ENCODE peak calls at places on chromosomes 13 and 19, in seven cellular contexts. One of them, this sample, is unnamed.

GRCh38 chr19:30719189-30719990 is 347.2 kb downstream of the ZNF536 start:
- DNase-seq in cerebellum: peak
- DNase-seq in activated T-helper 1 cell treated with anti-CD3 and anti-CD28 coated beads, Interleukin-12 subunit alpha, Interleukin-12 subunit beta, Interleukin-2, Interleukin-4 antibody, amounts not matched to agents 30 ng/mL and 10 ng/mL and 1 ng/mL, durations not matched to agents 14 hours and 24 hours and 36 hours: peak
- DNase-seq in COR-L47: no peak
- DNase-seq in NCI-H1105: peak
- DNase-seq in hypothalamus: no peak
- DNase-seq in fibroblast of mammary gland: peak
- DNase-seq in this sample: peak

GRCh38 chr19:6802336-6803035 is 30.0 kb downstream of the VAV1 start:
- DNase-seq in fibroblast of mammary gland: no peak
- DNase-seq in COR-L47: no peak
- DNase-seq in NCI-H1105: no peak
- DNase-seq in cerebellum: no peak
- DNase-seq in activated T-helper 1 cell treated with anti-CD3 and anti-CD28 coated beads, Interleukin-12 subunit alpha, Interleukin-12 subunit beta, Interleukin-2, Interleukin-4 antibody, amounts not matched to agents 30 ng/mL and 10 ng/mL and 1 ng/mL, durations not matched to agents 14 hours and 24 hours and 36 hours: peak
- DNase-seq in hypothalamus: no peak
- DNase-seq in this sample: no peak

GRCh38 chr19:3157096-3157845 is 21.3 kb upstream of the S1PR4 start:
- DNase-seq in hypothalamus: no peak
- DNase-seq in activated T-helper 1 cell treated with anti-CD3 and anti-CD28 coated beads, Interleukin-12 subunit alpha, Interleukin-12 subunit beta, Interleukin-2, Interleukin-4 antibody, amounts not matched to agents 30 ng/mL and 10 ng/mL and 1 ng/mL, durations not matched to agents 14 hours and 24 hours and 36 hours: no peak
- DNase-seq in fibroblast of mammary gland: no peak
- DNase-seq in NCI-H1105: no peak
- DNase-seq in COR-L47: no peak
- DNase-seq in cerebellum: no peak
- DNase-seq in this sample: no peak

GRCh38 chr13:94249512-94249911 is 230.0 kb downstream of the DCT start:
- DNase-seq in cerebellum: no peak
- DNase-seq in activated T-helper 1 cell treated with anti-CD3 and anti-CD28 coated beads, Interleukin-12 subunit alpha, Interleukin-12 subunit beta, Interleukin-2, Interleukin-4 antibody, amounts not matched to agents 30 ng/mL and 10 ng/mL and 1 ng/mL, durations not matched to agents 14 hours and 24 hours and 36 hours: no peak
- DNase-seq in NCI-H1105: no peak
- DNase-seq in COR-L47: peak
- DNase-seq in hypothalamus: no peak
- DNase-seq in fibroblast of mammary gland: peak
- DNase-seq in this sample: peak

GRCh38 chr13:51435002-51435578 is 17.7 kb downstream of the INTS6 start:
- DNase-seq in fibroblast of mammary gland: peak
- DNase-seq in COR-L47: no peak
- DNase-seq in activated T-helper 1 cell treated with anti-CD3 and anti-CD28 coated beads, Interleukin-12 subunit alpha, Interleukin-12 subunit beta, Interleukin-2, Interleukin-4 antibody, amounts not matched to agents 30 ng/mL and 10 ng/mL and 1 ng/mL, durations not matched to agents 14 hours and 24 hours and 36 hours: no peak
- DNase-seq in NCI-H1105: no peak
- DNase-seq in hypothalamus: no peak
- DNase-seq in cerebellum: peak
- DNase-seq in this sample: peak

GRCh38 chr13:107413005-107413404 is 802.3 kb downstream of the LIG4 start:
- DNase-seq in NCI-H1105: no peak
- DNase-seq in fibroblast of mammary gland: no peak
- DNase-seq in activated T-helper 1 cell treated with anti-CD3 and anti-CD28 coated beads, Interleukin-12 subunit alpha, Interleukin-12 subunit beta, Interleukin-2, Interleukin-4 antibody, amounts not matched to agents 30 ng/mL and 10 ng/mL and 1 ng/mL, durations not matched to agents 14 hours and 24 hours and 36 hours: no peak
- DNase-seq in COR-L47: no peak
- DNase-seq in hypothalamus: no peak
- DNase-seq in cerebellum: no peak
- DNase-seq in this sample: no peak

GRCh38 chr13:75359266-75359665 is 122.7 kb downstream of the TBC1D4 start:
- DNase-seq in COR-L47: no peak
- DNase-seq in hypothalamus: no peak
- DNase-seq in NCI-H1105: no peak
- DNase-seq in activated T-helper 1 cell treated with anti-CD3 and anti-CD28 coated beads, Interleukin-12 subunit alpha, Interleukin-12 subunit beta, Interleukin-2, Interleukin-4 antibody, amounts not matched to agents 30 ng/mL and 10 ng/mL and 1 ng/mL, durations not matched to agents 14 hours and 24 hours and 36 hours: no peak
- DNase-seq in fibroblast of mammary gland: peak
- DNase-seq in cerebellum: no peak
- DNase-seq in this sample: peak

GRCh38 chr19:45253396-45254027 is 2.4 kb downstream of the MARK4 start:
- DNase-seq in COR-L47: no peak
- DNase-seq in NCI-H1105: no peak
- DNase-seq in activated T-helper 1 cell treated with anti-CD3 and anti-CD28 coated beads, Interleukin-12 subunit alpha, Interleukin-12 subunit beta, Interleukin-2, Interleukin-4 antibody, amounts not matched to agents 30 ng/mL and 10 ng/mL and 1 ng/mL, durations not matched to agents 14 hours and 24 hours and 36 hours: no peak
- DNase-seq in fibroblast of mammary gland: peak
- DNase-seq in cerebellum: no peak
- DNase-seq in hypothalamus: no peak
- DNase-seq in this sample: peak

GRCh38 chr19:2469102-2469914 is 6.6 kb upstream of the GADD45B start:
- DNase-seq in cerebellum: no peak
- DNase-seq in hypothalamus: no peak
- DNase-seq in NCI-H1105: no peak
- DNase-seq in activated T-helper 1 cell treated with anti-CD3 and anti-CD28 coated beads, Interleukin-12 subunit alpha, Interleukin-12 subunit beta, Interleukin-2, Interleukin-4 antibody, amounts not matched to agents 30 ng/mL and 10 ng/mL and 1 ng/mL, durations not matched to agents 14 hours and 24 hours and 36 hours: no peak
- DNase-seq in fibroblast of mammary gland: peak
- DNase-seq in COR-L47: no peak
- DNase-seq in this sample: peak

GRCh38 chr13:91722267-91722884 is 324.0 kb downstream of the GPC5 start:
- DNase-seq in COR-L47: peak
- DNase-seq in NCI-H1105: no peak
- DNase-seq in activated T-helper 1 cell treated with anti-CD3 and anti-CD28 coated beads, Interleukin-12 subunit alpha, Interleukin-12 subunit beta, Interleukin-2, Interleukin-4 antibody, amounts not matched to agents 30 ng/mL and 10 ng/mL and 1 ng/mL, durations not matched to agents 14 hours and 24 hours and 36 hours: no peak
- DNase-seq in cerebellum: no peak
- DNase-seq in fibroblast of mammary gland: peak
- DNase-seq in hypothalamus: no peak
- DNase-seq in this sample: peak

GRCh38 chr19:46226438-46226973 is 3.0 kb upstream of the IGFL1 start:
- DNase-seq in NCI-H1105: no peak
- DNase-seq in hypothalamus: no peak
- DNase-seq in activated T-helper 1 cell treated with anti-CD3 and anti-CD28 coated beads, Interleukin-12 subunit alpha, Interleukin-12 subunit beta, Interleukin-2, Interleukin-4 antibody, amounts not matched to agents 30 ng/mL and 10 ng/mL and 1 ng/mL, durations not matched to agents 14 hours and 24 hours and 36 hours: no peak
- DNase-seq in fibroblast of mammary gland: no peak
- DNase-seq in COR-L47: no peak
- DNase-seq in cerebellum: no peak
- DNase-seq in this sample: no peak

GRCh38 chr19:17049711-17050280 is 23.2 kb upstream of the CPAMD8 start:
- DNase-seq in fibroblast of mammary gland: peak
- DNase-seq in activated T-helper 1 cell treated with anti-CD3 and anti-CD28 coated beads, Interleukin-12 subunit alpha, Interleukin-12 subunit beta, Interleukin-2, Interleukin-4 antibody, amounts not matched to agents 30 ng/mL and 10 ng/mL and 1 ng/mL, durations not matched to agents 14 hours and 24 hours and 36 hours: no peak
- DNase-seq in cerebellum: no peak
- DNase-seq in hypothalamus: no peak
- DNase-seq in NCI-H1105: no peak
- DNase-seq in COR-L47: no peak
- DNase-seq in this sample: peak

GRCh38 chr19:8592231-8593009 is 15.2 kb upstream of the MYO1F start:
- DNase-seq in NCI-H1105: no peak
- DNase-seq in activated T-helper 1 cell treated with anti-CD3 and anti-CD28 coated beads, Interleukin-12 subunit alpha, Interleukin-12 subunit beta, Interleukin-2, Interleukin-4 antibody, amounts not matched to agents 30 ng/mL and 10 ng/mL and 1 ng/mL, durations not matched to agents 14 hours and 24 hours and 36 hours: peak
- DNase-seq in COR-L47: no peak
- DNase-seq in fibroblast of mammary gland: peak
- DNase-seq in hypothalamus: peak
- DNase-seq in cerebellum: peak
- DNase-seq in this sample: peak

GRCh38 chr13:26914624-26915023 is 154.0 kb upstream of the GPR12 start:
- DNase-seq in cerebellum: no peak
- DNase-seq in NCI-H1105: peak
- DNase-seq in hypothalamus: no peak
- DNase-seq in COR-L47: no peak
- DNase-seq in fibroblast of mammary gland: no peak
- DNase-seq in activated T-helper 1 cell treated with anti-CD3 and anti-CD28 coated beads, Interleukin-12 subunit alpha, Interleukin-12 subunit beta, Interleukin-2, Interleukin-4 antibody, amounts not matched to agents 30 ng/mL and 10 ng/mL and 1 ng/mL, durations not matched to agents 14 hours and 24 hours and 36 hours: no peak
- DNase-seq in this sample: peak

GRCh38 chr19:51965583-51965982 is 21.1 kb downstream of the ZNF350 start:
- DNase-seq in NCI-H1105: no peak
- DNase-seq in COR-L47: no peak
- DNase-seq in activated T-helper 1 cell treated with anti-CD3 and anti-CD28 coated beads, Interleukin-12 subunit alpha, Interleukin-12 subunit beta, Interleukin-2, Interleukin-4 antibody, amounts not matched to agents 30 ng/mL and 10 ng/mL and 1 ng/mL, durations not matched to agents 14 hours and 24 hours and 36 hours: no peak
- DNase-seq in fibroblast of mammary gland: no peak
- DNase-seq in hypothalamus: no peak
- DNase-seq in cerebellum: no peak
- DNase-seq in this sample: no peak

GRCh38 chr13:20391597-20392452 is 133.8 kb downstream of the CRYL1 start:
- DNase-seq in activated T-helper 1 cell treated with anti-CD3 and anti-CD28 coated beads, Interleukin-12 subunit alpha, Interleukin-12 subunit beta, Interleukin-2, Interleukin-4 antibody, amounts not matched to agents 30 ng/mL and 10 ng/mL and 1 ng/mL, durations not matched to agents 14 hours and 24 hours and 36 hours: no peak
- DNase-seq in cerebellum: no peak
- DNase-seq in hypothalamus: no peak
- DNase-seq in NCI-H1105: no peak
- DNase-seq in fibroblast of mammary gland: no peak
- DNase-seq in COR-L47: no peak
- DNase-seq in this sample: no peak

GRCh38 chr19:55391191-55391670 is 5.5 kb downstream of the RPL28 start:
- DNase-seq in COR-L47: no peak
- DNase-seq in NCI-H1105: no peak
- DNase-seq in activated T-helper 1 cell treated with anti-CD3 and anti-CD28 coated beads, Interleukin-12 subunit alpha, Interleukin-12 subunit beta, Interleukin-2, Interleukin-4 antibody, amounts not matched to agents 30 ng/mL and 10 ng/mL and 1 ng/mL, durations not matched to agents 14 hours and 24 hours and 36 hours: no peak
- DNase-seq in fibroblast of mammary gland: peak
- DNase-seq in cerebellum: no peak
- DNase-seq in hypothalamus: no peak
- DNase-seq in this sample: no peak

GRCh38 chr13:24911135-24911524 is 147.2 kb downstream of the RNF17 start:
- DNase-seq in COR-L47: no peak
- DNase-seq in NCI-H1105: no peak
- DNase-seq in fibroblast of mammary gland: peak
- DNase-seq in hypothalamus: no peak
- DNase-seq in activated T-helper 1 cell treated with anti-CD3 and anti-CD28 coated beads, Interleukin-12 subunit alpha, Interleukin-12 subunit beta, Interleukin-2, Interleukin-4 antibody, amounts not matched to agents 30 ng/mL and 10 ng/mL and 1 ng/mL, durations not matched to agents 14 hours and 24 hours and 36 hours: no peak
- DNase-seq in cerebellum: no peak
- DNase-seq in this sample: peak

GRCh38 chr13:59671853-59672252 is 491.9 kb downstream of the DIAPH3 start:
- DNase-seq in COR-L47: no peak
- DNase-seq in fibroblast of mammary gland: no peak
- DNase-seq in cerebellum: no peak
- DNase-seq in activated T-helper 1 cell treated with anti-CD3 and anti-CD28 coated beads, Interleukin-12 subunit alpha, Interleukin-12 subunit beta, Interleukin-2, Interleukin-4 antibody, amounts not matched to agents 30 ng/mL and 10 ng/mL and 1 ng/mL, durations not matched to agents 14 hours and 24 hours and 36 hours: no peak
- DNase-seq in NCI-H1105: no peak
- DNase-seq in hypothalamus: no peak
- DNase-seq in this sample: no peak

GRCh38 chr19:30089086-30089665 is 147.1 kb downstream of the URI1 start:
- DNase-seq in hypothalamus: no peak
- DNase-seq in cerebellum: no peak
- DNase-seq in COR-L47: no peak
- DNase-seq in fibroblast of mammary gland: no peak
- DNase-seq in NCI-H1105: no peak
- DNase-seq in activated T-helper 1 cell treated with anti-CD3 and anti-CD28 coated beads, Interleukin-12 subunit alpha, Interleukin-12 subunit beta, Interleukin-2, Interleukin-4 antibody, amounts not matched to agents 30 ng/mL and 10 ng/mL and 1 ng/mL, durations not matched to agents 14 hours and 24 hours and 36 hours: no peak
- DNase-seq in this sample: no peak